ENCODE peak calls at places on chromosomes 5 and 9, in ten cellular contexts. E is substantia nigra; C is coronary artery; S is stomach; Q is psoas muscle; A is fibroblast of lung; O is breast epithelium; Y is neuronal stem cell; Z is CD8-positive, alpha-beta memory T cell; R is right atrium auricular region. T is an unnamed sample.

GRCh38 chr5:41587668-41588067 is 77.3 kb upstream of the PLCXD3 start:
- DNase-seq in S (no peak), Z (no peak), E (no peak), Q (no peak), Y (no peak), A (no peak), C (no peak), O (no peak), R (no peak), T (no peak)

GRCh38 chr5:109313123-109313522 is 96.7 kb downstream of the PJA2 start:
- DNase-seq in O (no peak), Z (no peak), S (no peak), Q (no peak), A (no peak), C (no peak), R (no peak), Y (no peak), E (no peak), T (no peak)

GRCh38 chr9:124594673-124595072 is 87.5 kb upstream of the NR5A1 start:
- DNase-seq in C (no peak), Q (no peak), Y (no peak), Z (no peak), S (no peak), E (no peak), R (no peak), A (no peak), O (no peak), T (no peak)

GRCh38 chr5:54063817-54064216 is 246.6 kb downstream of the ARL15 start:
- DNase-seq in O (no peak), Z (no peak), A (peak), Y (no peak), R (no peak), E (no peak), C (no peak), S (no peak), Q (no peak), T (no peak)

GRCh38 chr5:124743534-124744169 is 2.8 kb downstream of the ZNF608 start:
- DNase-seq in Y (no peak), Z (no peak), S (no peak), E (no peak), R (no peak), A (peak), C (no peak), Q (no peak), O (no peak), T (no peak)

GRCh38 chr9:132769895-132770774 is 99.9 kb downstream of the GTF3C4 start:
- DNase-seq in Q (peak), S (peak), C (peak), Y (peak), O (peak), A (peak), Z (peak), R (peak), E (no peak), T (peak)

GRCh38 chr5:170464280-170465127 is 39.3 kb upstream of the KCNIP1 start:
- DNase-seq in O (no peak), S (no peak), Y (no peak), Z (no peak), C (no peak), R (peak), Q (no peak), E (no peak), A (no peak), T (no peak)

GRCh38 chr9:93260290-93261066 is 76.5 kb downstream of the WNK2 start:
- DNase-seq in A (no peak), C (no peak), Y (no peak), Q (peak), S (peak), Z (no peak), R (peak), E (no peak), O (peak), T (no peak)

GRCh38 chr5:179409806-179410205 is 64.5 kb upstream of the ADAMTS2 start:
- DNase-seq in R (peak), C (peak), A (no peak), S (no peak), E (no peak), Z (no peak), Q (no peak), O (no peak), Y (no peak), T (no peak)

GRCh38 chr5:73030995-73031394 is 75.2 kb downstream of the FCHO2 start:
- DNase-seq in R (no peak), Q (no peak), Y (peak), A (peak), O (no peak), E (no peak), Z (no peak), C (no peak), S (no peak), T (no peak)

GRCh38 chr5:88677943-88678779 is 204.8 kb downstream of the MEF2C start:
- DNase-seq in C (no peak), Z (no peak), Q (no peak), R (no peak), S (no peak), Y (no peak), O (no peak), E (no peak), A (peak), T (no peak)

GRCh38 chr5:126681970-126682369 is 81.2 kb downstream of the PHAX start:
- DNase-seq in Z (no peak), C (no peak), S (no peak), Y (no peak), Q (peak), E (no peak), A (no peak), R (no peak), O (no peak), T (no peak)
- H3K27ac ChIP-seq in Z (no peak), C (no peak), S (no peak), Y (no peak), Q (no peak), E (no peak), A (no peak), R (no peak), O (no peak), T (no peak)

GRCh38 chr5:143267186-143267585 is 136.3 kb downstream of the NR3C1 start:
- DNase-seq in R (no peak), E (no peak), S (no peak), Y (no peak), O (no peak), Q (no peak), A (no peak), C (no peak), Z (no peak), T (no peak)

GRCh38 chr5:143265995-143266394 is 137.5 kb downstream of the NR3C1 start:
- DNase-seq in R (no peak), Q (no peak), E (no peak), Z (no peak), S (no peak), C (no peak), A (no peak), O (no peak), Y (no peak), T (no peak)

GRCh38 chr5:143271431-143271830 is 132.1 kb downstream of the NR3C1 start:
- DNase-seq in A (no peak), E (no peak), Z (no peak), Y (no peak), Q (no peak), O (no peak), R (no peak), C (no peak), S (no peak), T (no peak)

GRCh38 chr5:143263272-143263810 is 140.1 kb downstream of the NR3C1 start:
- DNase-seq in E (no peak), Y (no peak), A (peak), S (no peak), Q (no peak), O (no peak), C (no peak), Z (no peak), R (no peak), T (no peak)

DNA sequence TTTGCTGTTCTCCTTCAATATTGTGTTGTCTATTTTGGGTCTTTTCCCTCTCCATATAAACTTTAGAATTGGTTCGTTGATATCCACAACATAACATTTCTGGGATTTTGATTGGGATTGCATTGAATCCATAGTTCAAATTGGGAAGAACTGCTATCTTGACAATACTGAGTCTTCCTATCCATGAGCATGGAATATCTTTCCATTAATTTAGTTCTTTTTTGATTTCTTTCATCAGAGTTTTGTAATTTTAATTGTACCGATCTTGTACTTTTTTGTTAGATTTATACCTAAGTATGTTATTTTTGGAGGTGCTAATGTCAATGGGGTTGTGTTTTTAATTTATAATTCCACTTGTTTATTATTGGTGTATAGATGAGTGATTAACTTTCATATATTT is 135.1 kb downstream of the NR3C1 start:
- DNase-seq in Y (no peak), O (no peak), A (no peak), C (no peak), Q (no peak), S (no peak), R (no peak), Z (no peak), E (no peak), T (no peak)
- H3K27ac ChIP-seq in Y (no peak), O (no peak), A (no peak), C (no peak), Q (no peak), S (no peak), R (no peak), Z (no peak), E (no peak), T (no peak)

DNA sequence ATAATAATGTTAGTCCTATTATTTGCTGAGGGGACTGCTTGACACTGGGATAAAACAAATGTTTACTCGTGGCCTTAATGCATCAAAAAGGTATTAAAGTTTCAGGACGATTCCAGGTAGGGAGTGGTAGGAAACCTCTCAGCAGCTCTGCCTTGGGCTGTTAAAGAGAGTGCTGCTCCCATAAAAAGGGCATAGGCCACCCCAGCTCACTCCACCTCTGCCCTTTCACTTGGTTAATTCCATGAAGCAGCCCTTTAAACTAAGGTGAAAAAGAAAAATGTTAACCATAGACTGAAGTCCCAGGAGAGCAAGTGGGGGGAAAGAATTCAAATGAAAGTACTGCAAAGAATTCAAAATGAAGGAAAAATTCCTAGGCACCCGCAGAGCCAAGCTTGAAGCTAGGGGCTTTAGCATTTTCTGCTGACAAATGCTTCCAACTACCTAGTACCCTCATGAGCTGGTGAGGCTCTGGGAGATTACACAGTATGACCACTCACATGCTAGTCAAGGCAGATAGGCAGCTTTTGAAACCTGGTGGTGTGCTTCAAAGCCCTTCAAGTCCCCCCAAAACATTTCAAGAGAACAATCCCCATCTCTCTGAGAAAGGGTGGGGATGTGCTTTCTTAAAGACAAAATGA is 8.5 kb downstream of the KLF9 start:
- DNase-seq in Y (no peak), A (peak), S (no peak), Q (no peak), O (peak), R (no peak), Z (no peak), C (no peak), E (no peak), T (no peak)
- H3K27ac ChIP-seq in Y (peak), A (peak), S (peak), Q (peak), O (peak), R (peak), Z (no peak), C (peak), E (peak), T (peak)

GRCh38 chr9:74847478-74848149 is 40.1 kb downstream of the TRPM6 start:
- DNase-seq in A (no peak), R (no peak), Q (no peak), S (no peak), C (no peak), Z (no peak), E (no peak), Y (no peak), O (no peak), T (no peak)
- H3K27ac ChIP-seq in A (no peak), R (no peak), Q (no peak), S (no peak), C (no peak), Z (no peak), E (no peak), Y (no peak), O (no peak), T (no peak)

DNA sequence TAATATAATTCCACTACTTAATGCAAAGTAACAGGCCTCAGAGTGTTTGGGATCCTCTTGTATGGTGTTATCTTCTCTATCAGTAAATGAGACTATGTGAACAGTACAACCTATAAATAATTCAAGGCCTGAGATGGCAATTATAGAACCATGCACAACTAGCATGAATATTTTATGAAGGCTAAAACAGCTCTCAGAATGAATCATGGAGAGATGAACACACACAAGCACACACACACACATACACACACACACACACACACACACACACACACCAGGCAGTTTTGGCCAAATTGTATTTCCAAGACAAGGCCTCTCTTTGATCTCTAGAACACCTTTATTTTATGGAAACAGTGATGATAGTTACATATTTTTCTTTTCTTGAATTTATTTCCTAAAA is 224.9 kb downstream of the EBF1 start:
- DNase-seq in Y (no peak), O (no peak), S (no peak), Z (no peak), A (no peak), C (no peak), Q (no peak), R (no peak), E (no peak), T (no peak)
- H3K27ac ChIP-seq in Y (no peak), O (no peak), S (peak), Z (no peak), A (peak), C (peak), Q (peak), R (peak), E (no peak), T (no peak)

GRCh38 chr5:59058977-59059687 is 476.3 kb downstream of the RAB3C start:
- DNase-seq in C (no peak), O (no peak), S (no peak), E (no peak), Z (no peak), Q (no peak), A (no peak), R (no peak), Y (no peak), T (no peak)

GRCh38 chr5:59054963-59055528 is 472.2 kb downstream of the RAB3C start:
- DNase-seq in O (no peak), A (no peak), Y (no peak), Q (no peak), S (no peak), Z (no peak), E (no peak), C (no peak), R (no peak), T (no peak)

GRCh38 chr5:59051938-59052337 is 469.1 kb downstream of the RAB3C start:
- DNase-seq in O (no peak), R (no peak), Y (no peak), Z (no peak), C (no peak), S (no peak), E (no peak), A (no peak), Q (no peak), T (no peak)

GRCh38 chr5:59058237-59058636 is 475.4 kb downstream of the RAB3C start:
- DNase-seq in S (no peak), E (no peak), Y (no peak), O (no peak), A (no peak), C (no peak), Q (no peak), Z (no peak), R (no peak), T (no peak)

GRCh38 chr5:59055745-59056448 is 473.0 kb downstream of the RAB3C start:
- DNase-seq in O (no peak), E (no peak), R (no peak), A (no peak), Q (no peak), C (no peak), S (no peak), Z (no peak), Y (no peak), T (no peak)
- H3K27ac ChIP-seq in O (no peak), E (no peak), R (no peak), A (no peak), Q (no peak), C (no peak), S (no peak), Z (no peak), Y (no peak), T (no peak)

DNA sequence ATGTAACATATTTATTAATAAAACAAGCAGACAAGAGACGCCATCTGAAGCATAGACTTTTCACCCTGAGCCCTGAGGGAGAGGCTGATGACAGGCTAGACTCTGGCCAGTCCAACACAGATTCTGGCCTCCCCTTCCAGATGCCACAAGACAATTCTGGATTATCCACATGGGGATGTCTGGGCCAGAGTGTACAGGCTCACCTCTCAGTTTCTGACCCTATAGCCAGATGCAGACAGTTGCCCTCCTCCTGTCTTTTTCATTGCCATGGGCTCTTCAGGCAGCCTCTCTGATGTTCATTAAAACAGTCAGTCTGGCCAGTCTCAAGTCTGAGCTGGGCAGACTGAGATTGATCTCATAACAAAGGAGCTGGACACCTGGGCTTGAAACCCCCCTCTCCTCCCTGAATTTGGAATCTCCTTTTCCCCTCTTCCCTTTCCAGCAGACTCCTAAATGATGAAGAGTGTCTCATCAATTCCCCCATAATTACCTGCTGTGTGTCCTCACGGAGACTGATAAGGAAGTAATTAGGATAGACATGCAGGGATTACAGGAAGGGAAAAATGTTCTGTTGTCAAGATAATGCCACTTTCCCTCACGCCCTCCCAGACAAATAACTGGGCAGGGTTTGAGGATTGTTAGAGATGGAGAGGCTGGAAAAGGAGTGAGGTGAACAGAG is 89.6 kb downstream of the ASTN2 start:
- DNase-seq in R (no peak), E (no peak), S (no peak), A (no peak), Y (no peak), C (no peak), O (no peak), Z (no peak), Q (no peak), T (no peak)
- H3K27ac ChIP-seq in R (no peak), E (no peak), S (no peak), A (no peak), Y (no peak), C (no peak), O (no peak), Z (no peak), Q (no peak), T (no peak)

DNA sequence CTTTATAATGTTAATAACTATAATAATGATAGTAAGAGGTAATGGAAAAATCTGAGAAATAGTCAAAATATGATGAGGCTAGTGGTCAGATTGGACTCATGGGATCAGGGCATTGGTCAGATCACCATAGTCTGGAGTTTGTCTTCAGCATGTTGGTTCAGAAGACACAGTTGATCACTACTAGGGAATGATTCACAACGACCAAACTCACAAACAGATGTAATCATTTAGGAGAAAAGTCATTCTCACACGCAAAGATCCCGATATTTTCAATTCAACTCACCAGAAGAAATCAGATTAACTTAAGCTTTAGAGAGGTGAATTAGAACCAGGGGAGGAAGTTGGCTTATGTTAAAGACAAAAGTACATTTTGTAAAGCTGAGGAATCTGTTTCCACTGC is 131.8 kb downstream of the LURAP1L start:
- DNase-seq in E (no peak), Z (no peak), R (no peak), C (no peak), A (no peak), S (no peak), O (no peak), Q (no peak), Y (no peak), T (no peak)
- H3K27ac ChIP-seq in E (no peak), Z (no peak), R (no peak), C (no peak), A (no peak), S (no peak), O (no peak), Q (no peak), Y (no peak), T (no peak)

DNA sequence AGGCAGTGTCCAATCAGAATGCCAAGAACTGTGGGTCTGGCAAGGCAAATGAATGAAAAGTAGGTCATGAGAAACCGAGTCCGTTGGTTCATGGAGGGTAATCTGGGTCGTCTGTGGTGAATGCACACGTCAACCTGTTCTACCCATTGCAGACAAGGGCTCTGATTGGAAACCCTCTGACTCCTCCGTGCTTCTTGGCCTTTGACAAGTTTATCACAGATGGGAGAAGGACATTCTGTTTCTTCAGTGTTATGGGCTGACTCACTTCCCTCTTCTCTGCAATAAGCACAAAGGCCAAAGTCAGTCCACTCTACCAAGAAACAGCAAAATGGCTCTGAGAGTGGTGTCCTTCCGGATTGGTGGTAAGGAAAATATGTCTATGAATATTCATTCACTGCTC is 89.3 kb downstream of the FEM1C start:
- DNase-seq in A (peak), Y (no peak), O (no peak), C (no peak), Q (peak), E (no peak), Z (no peak), S (no peak), R (peak), T (no peak)
- H3K27ac ChIP-seq in A (peak), Y (no peak), O (no peak), C (peak), Q (peak), E (no peak), Z (no peak), S (peak), R (peak), T (no peak)